ENCODE peak calls at places on chromosome 6, in seven cellular contexts. I, L, G, K, W, S and B are unnamed samples.

GRCh38 chr6:31402324-31403282 is 792 bp upstream of the MICA start:
- DNase-seq in I (no peak), L (no peak), G (no peak), K (no peak), W (peak), S (peak), B (no peak)

GRCh38 chr6:107192739-107193296 is 77.5 kb upstream of the BEND3 start:
- DNase-seq in I (no peak), L (no peak), G (no peak), K (no peak), W (no peak), S (no peak), B (no peak)

GRCh38 chr6:10424005-10424404 is 9.1 kb upstream of the TFAP2A start:
- DNase-seq in I (no peak), L (no peak), G (no peak), K (no peak), W (no peak), S (no peak), B (no peak)

GRCh38 chr6:38262041-38262440 is 377.7 kb downstream of the BTBD9 start:
- DNase-seq in I (peak), L (peak), G (no peak), K (no peak), W (no peak), S (peak), B (no peak)

GRCh38 chr6:48078092-48078491 is 32.9 kb downstream of the PTCHD4 start:
- DNase-seq in I (no peak), L (no peak), G (no peak), K (no peak), W (no peak), S (peak), B (no peak)

GRCh38 chr6:34922177-34922663 is 33.2 kb downstream of the ANKS1A start:
- DNase-seq in I (no peak), L (peak), G (no peak), K (no peak), W (no peak), S (peak), B (peak)

GRCh38 chr6:26071135-26071534 is 16.1 kb upstream of the HFE start:
- DNase-seq in I (no peak), L (no peak), G (no peak), K (no peak), W (no peak), S (peak), B (no peak)

GRCh38 chr6:39453236-39453635 is 130.7 kb upstream of the KCNK16 start:
- DNase-seq in I (no peak), L (no peak), G (no peak), K (no peak), W (no peak), S (no peak), B (no peak)

GRCh38 chr6:12173670-12174069 is 116.5 kb upstream of the EDN1 start:
- DNase-seq in I (no peak), L (no peak), G (no peak), K (no peak), W (no peak), S (no peak), B (no peak)

GRCh38 chr6:33958863-33959651 is 155.3 kb upstream of the MLN start:
- DNase-seq in I (no peak), L (no peak), G (no peak), K (no peak), W (no peak), S (no peak), B (no peak)

GRCh38 chr6:54157405-54157804 is 46.2 kb downstream of the MLIP start:
- DNase-seq in I (no peak), L (no peak), G (no peak), K (no peak), W (no peak), S (no peak), B (no peak)

GRCh38 chr6:42363906-42364859 is 87.5 kb downstream of the TRERF1 start:
- DNase-seq in I (no peak), L (no peak), G (no peak), K (no peak), W (no peak), S (no peak), B (no peak)

GRCh38 chr6:31610891-31611425 is 4.1 kb upstream of the AIF1 start:
- DNase-seq in I (no peak), L (no peak), G (no peak), K (no peak), W (no peak), S (peak), B (no peak)

GRCh38 chr6:108497883-108498282 is 62.8 kb upstream of the FOXO3 start:
- DNase-seq in I (peak), L (peak), G (no peak), K (no peak), W (peak), S (peak), B (no peak)

GRCh38 chr6:38982470-38982869 is 66.1 kb upstream of the GLP1R start:
- DNase-seq in I (no peak), L (no peak), G (no peak), K (no peak), W (no peak), S (no peak), B (no peak)

GRCh38 chr6:122666418-122666817 is 56.2 kb downstream of the PKIB start:
- DNase-seq in I (no peak), L (no peak), G (no peak), K (no peak), W (no peak), S (no peak), B (no peak)

GRCh38 chr6:129073651-129074419 is 190.9 kb downstream of the LAMA2 start:
- DNase-seq in I (no peak), L (no peak), G (no peak), K (no peak), W (no peak), S (peak), B (no peak)

GRCh38 chr6:21019614-21020013 is 485.4 kb downstream of the CDKAL1 start:
- DNase-seq in I (no peak), L (no peak), G (no peak), K (no peak), W (no peak), S (peak), B (no peak)

GRCh38 chr6:16338577-16339262 is 100.3 kb downstream of the GMPR start:
- DNase-seq in I (peak), L (peak), G (peak), K (no peak), W (no peak), S (peak), B (no peak)

GRCh38 chr6:20117474-20117873 is 94.8 kb downstream of the MBOAT1 start:
- DNase-seq in I (no peak), L (no peak), G (no peak), K (no peak), W (no peak), S (no peak), B (no peak)

GRCh38 chr6:29653452-29654038 is 3.3 kb upstream of the MOG start:
- DNase-seq in I (peak), L (peak), G (peak), K (peak), W (peak), S (peak), B (peak)

GRCh38 chr6:19855510-19855909 is 18.3 kb downstream of the ID4 start:
- DNase-seq in I (no peak), L (no peak), G (no peak), K (no peak), W (no peak), S (no peak), B (no peak)